ENCODE peak calls at places on chromosomes 7 and 10, in four cellular contexts. H is GM12878, L is HepG2, C is K562. N is an unnamed sample.

GRCh38 chr7:106421181-106421762 is 136.5 kb upstream of the NAMPT start:
- DNase-seq in H (no peak), L (no peak), C (no peak), N (no peak)

GRCh38 chr10:95273393-95274312 is 17.1 kb downstream of the PDLIM1 start:
- DNase-seq in H (no peak), L (peak), C (no peak), N (no peak)

GRCh38 chr7:127738859-127739258 is 86.9 kb downstream of the SND1 start:
- DNase-seq in L (no peak), C (no peak), H (no peak), N (no peak)

GRCh38 chr10:59709472-59710125 is at the start of gene SLC16A9:
- DNase-seq in C (peak), L (peak), H (peak), N (peak)

GRCh38 chr10:11181996-11182395 is 164.3 kb downstream of the CELF2 start:
- DNase-seq in C (no peak), L (no peak), H (no peak), N (no peak)

GRCh38 chr10:29314726-29315125 is 25.9 kb downstream of the LYZL1 start:
- DNase-seq in L (no peak), H (no peak), C (no peak), N (no peak)

GRCh38 chr10:111200505-111201186 is 123.8 kb downstream of the ADRA2A start:
- DNase-seq in C (no peak), H (no peak), L (no peak), N (no peak)

GRCh38 chr10:79588800-79589199 is 21.9 kb upstream of the SFTPA1 start:
- DNase-seq in L (no peak), H (no peak), C (no peak), N (no peak)

DNA sequence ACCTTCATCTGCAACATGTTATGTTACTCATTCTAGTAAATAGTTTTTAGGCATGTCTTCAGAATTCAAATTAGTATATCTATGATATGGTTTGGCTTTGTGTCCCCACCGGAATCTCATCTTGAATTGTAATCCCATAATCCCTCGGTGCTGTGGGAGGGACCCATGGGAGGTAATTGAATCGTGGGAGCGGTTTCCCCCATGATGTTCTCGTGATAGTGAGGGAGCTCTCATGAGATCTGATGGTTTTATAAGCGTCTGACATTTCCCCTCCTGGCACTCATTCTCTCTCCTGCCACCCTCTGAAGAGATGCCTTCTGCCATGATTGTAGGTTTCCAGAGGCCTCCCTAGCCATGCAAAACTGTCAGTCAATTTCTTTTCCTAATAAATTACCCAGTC is 20.4 kb upstream of the GPR37 start:
- DNase-seq in L (no peak), C (no peak), H (no peak), N (no peak)
- TF ChIP-seq POLR2AphosphoS5 in L (no peak), C (no peak), H (no peak), N (no peak)

GRCh38 chr7:82050792-82051191 is 280.9 kb upstream of the HGF start:
- DNase-seq in C (no peak), H (no peak), L (no peak), N (no peak)
- TF ChIP-seq TAF1 in C (no peak), H (no peak), L (no peak), N (no peak)

DNA sequence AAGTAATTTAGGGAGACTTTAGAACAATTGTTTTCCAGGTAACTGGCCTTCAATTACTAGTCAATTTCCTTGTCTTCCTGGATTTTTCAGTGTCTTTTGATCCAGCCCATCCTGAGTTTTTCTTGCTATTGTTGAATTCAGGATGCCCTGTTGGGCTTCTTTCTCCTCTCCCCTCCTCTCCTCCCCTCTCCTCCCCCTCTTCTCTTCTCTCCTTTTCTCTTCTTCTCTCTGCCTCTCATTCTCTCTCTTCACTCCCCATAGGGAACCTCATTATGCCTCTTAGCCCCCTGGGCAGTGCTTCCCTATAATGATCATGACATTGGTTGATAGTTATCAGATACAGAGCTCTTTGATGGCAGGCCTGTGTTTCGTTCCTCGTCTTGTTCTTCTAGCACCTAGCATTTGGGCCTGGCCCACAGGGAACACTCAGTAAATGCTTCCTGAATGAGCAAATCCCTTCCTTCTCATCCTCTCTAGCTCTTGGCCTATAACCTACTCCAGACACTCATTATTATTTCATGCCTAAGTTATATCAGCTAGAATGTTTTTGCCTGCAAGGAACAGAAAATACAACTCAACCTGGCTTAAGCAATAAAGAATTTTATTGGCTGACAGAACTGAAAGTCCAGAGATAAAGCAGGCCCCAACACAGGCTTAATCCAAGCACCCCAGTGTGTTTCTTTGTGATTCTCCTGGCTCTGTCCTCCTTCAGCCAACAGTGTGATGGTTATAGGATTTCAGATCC is 56.8 kb downstream of the CACNB2 start:
- DNase-seq in L (no peak), H (no peak), C (no peak), N (no peak)
- TF ChIP-seq POLR2AphosphoS5 in L (no peak), H (no peak), C (no peak), N (no peak)

DNA sequence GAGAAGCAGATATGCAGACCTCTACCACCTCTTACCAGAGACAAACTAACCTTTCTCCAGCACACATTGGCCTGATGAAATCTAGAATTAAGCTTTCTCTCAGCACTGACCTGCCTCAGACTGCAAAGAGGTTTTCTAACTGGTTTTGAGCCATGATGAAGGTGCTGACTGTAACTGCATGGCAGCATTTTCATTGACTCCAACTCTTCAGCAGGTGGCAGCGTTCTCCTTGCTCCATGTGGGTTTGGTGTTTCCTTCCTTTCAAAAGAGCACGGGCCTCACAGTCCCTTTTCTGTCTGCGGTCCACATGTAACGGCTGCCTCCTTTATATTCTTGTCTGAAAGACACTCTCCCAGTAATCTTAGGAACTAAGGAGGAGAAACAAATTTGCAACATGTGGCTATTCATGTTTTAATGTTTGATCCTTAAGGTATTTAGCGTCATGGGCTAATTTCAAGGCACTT is 12.6 kb downstream of the KLLN start:
- DNase-seq in C (peak), H (no peak), L (peak), N (no peak)
- TF ChIP-seq TAF1 in C (no peak), H (no peak), L (no peak), N (no peak)

GRCh38 chr10:82813856-82814255 is 938.9 kb downstream of the NRG3 start:
- DNase-seq in C (no peak), H (no peak), L (peak), N (no peak)
- TF ChIP-seq POLR2AphosphoS5 in C (no peak), H (no peak), L (no peak), N (no peak)